ENCODE peak calls at places on chromosomes 7 and 10, in five cellular contexts. One of them, this sample, is unnamed.

GRCh38 chr7:37354661-37355131 is 94.0 kb downstream of the ELMO1 start:
- DNase-seq in H1: no peak
- DNase-seq in GM12878: no peak
- DNase-seq in K562: peak; percentile 33
- DNase-seq in HepG2: no peak
- DNase-seq in this sample: no peak

GRCh38 chr7:11193131-11193867 is 219.6 kb downstream of the PHF14 start:
- DNase-seq in H1: peak; percentile 58
- DNase-seq in GM12878: no peak
- DNase-seq in K562: no peak
- DNase-seq in HepG2: peak; percentile 13
- DNase-seq in this sample: no peak

GRCh38 chr7:38374507-38374906 is 101.1 kb upstream of the TARP start:
- DNase-seq in H1: peak; percentile 70
- DNase-seq in GM12878: no peak
- DNase-seq in K562: peak; percentile 55
- DNase-seq in HepG2: peak; percentile 11
- DNase-seq in this sample: no peak

GRCh38 chr7:54898659-54899340 is 120.0 kb upstream of the EGFR start:
- DNase-seq in H1: no peak
- DNase-seq in GM12878: no peak
- DNase-seq in K562: no peak
- DNase-seq in HepG2: no peak
- DNase-seq in this sample: no peak

GRCh38 chr10:101967119-101967518 is 88.9 kb downstream of the ARMH3 start:
- DNase-seq in H1: peak; percentile 11
- DNase-seq in GM12878: no peak
- DNase-seq in K562: no peak
- DNase-seq in HepG2: no peak
- DNase-seq in this sample: no peak

GRCh38 chr10:132645630-132646442 is 108.2 kb downstream of the INPP5A start:
- DNase-seq in H1: no peak
- DNase-seq in GM12878: no peak
- DNase-seq in K562: no peak
- DNase-seq in HepG2: no peak
- DNase-seq in this sample: no peak

GRCh38 chr7:2601907-2602735 is 29.7 kb upstream of the TTYH3 start:
- DNase-seq in H1: no peak
- DNase-seq in GM12878: no peak
- DNase-seq in K562: no peak
- DNase-seq in HepG2: no peak
- DNase-seq in this sample: no peak

GRCh38 chr10:24784923-24785322 is 61.2 kb upstream of the ARHGAP21 start:
- DNase-seq in H1: no peak
- DNase-seq in GM12878: no peak
- DNase-seq in K562: no peak
- DNase-seq in HepG2: no peak
- DNase-seq in this sample: no peak

GRCh38 chr10:118139321-118139720 is 92.6 kb upstream of the RAB11FIP2 start:
- DNase-seq in H1: no peak
- DNase-seq in GM12878: no peak
- DNase-seq in K562: no peak
- DNase-seq in HepG2: no peak
- DNase-seq in this sample: no peak

GRCh38 chr7:151694828-151695580 is 175.3 kb upstream of the RHEB start:
- DNase-seq in H1: no peak
- DNase-seq in GM12878: no peak
- DNase-seq in K562: no peak
- DNase-seq in HepG2: peak; percentile 40
- DNase-seq in this sample: no peak

GRCh38 chr10:130453721-130454542 is 317.7 kb downstream of the GLRX3 start:
- DNase-seq in H1: no peak
- DNase-seq in GM12878: no peak
- DNase-seq in K562: no peak
- DNase-seq in HepG2: no peak
- DNase-seq in this sample: no peak

GRCh38 chr10:62817120-62817762 is 1.1 kb upstream of the EGR2 start:
- DNase-seq in H1: peak; percentile 59
- DNase-seq in GM12878: no peak
- DNase-seq in K562: peak; percentile 81
- DNase-seq in HepG2: no peak
- DNase-seq in this sample: no peak

GRCh38 chr7:50119815-50120637 is 27.0 kb upstream of the ZPBP start:
- DNase-seq in H1: peak; percentile 53
- DNase-seq in GM12878: no peak
- DNase-seq in K562: peak; percentile 28
- DNase-seq in HepG2: peak; percentile 21
- DNase-seq in this sample: no peak

GRCh38 chr7:141702892-141703291 is 926 bp upstream of the DENND11 start:
- DNase-seq in H1: no peak
- DNase-seq in GM12878: no peak
- DNase-seq in K562: no peak
- DNase-seq in HepG2: no peak
- DNase-seq in this sample: no peak

GRCh38 chr7:139490130-139490529 is 6.7 kb upstream of the KLRG2 start:
- DNase-seq in H1: no peak
- DNase-seq in GM12878: no peak
- DNase-seq in K562: no peak
- DNase-seq in HepG2: no peak
- DNase-seq in this sample: no peak

GRCh38 chr10:29160110-29160669 is 128.7 kb upstream of the LYZL1 start:
- DNase-seq in H1: no peak
- DNase-seq in GM12878: no peak
- DNase-seq in K562: no peak
- DNase-seq in HepG2: peak; percentile 25
- DNase-seq in this sample: peak; percentile 77

GRCh38 chr7:142866361-142867096 is 11.7 kb downstream of the EPHB6 start:
- DNase-seq in H1: peak; percentile 82
- DNase-seq in GM12878: no peak
- DNase-seq in K562: peak; percentile 75
- DNase-seq in HepG2: peak; percentile 13
- DNase-seq in this sample: no peak

GRCh38 chr10:84152769-84153168 is 13.5 kb downstream of the GHITM start:
- DNase-seq in H1: no peak
- DNase-seq in GM12878: no peak
- DNase-seq in K562: no peak
- DNase-seq in HepG2: no peak
- DNase-seq in this sample: no peak

GRCh38 chr7:77209479-77210139 is 10.0 kb upstream of the FGL2 start:
- DNase-seq in H1: no peak
- DNase-seq in GM12878: no peak
- DNase-seq in K562: no peak
- DNase-seq in HepG2: no peak
- DNase-seq in this sample: no peak

GRCh38 chr10:50624866-50625491 is 1.2 kb upstream of the SGMS1 start:
- DNase-seq in H1: no peak
- DNase-seq in GM12878: no peak
- DNase-seq in K562: peak; percentile 93
- DNase-seq in HepG2: peak; percentile 81
- DNase-seq in this sample: peak; percentile 41

GRCh38 chr10:81018898-81019890 is 481.5 kb downstream of the SH2D4B start:
- DNase-seq in H1: no peak
- DNase-seq in GM12878: no peak
- DNase-seq in K562: peak; percentile 28
- DNase-seq in HepG2: peak; percentile 49
- DNase-seq in this sample: peak; percentile 31

GRCh38 chr10:82089327-82089726 is 214.3 kb downstream of the NRG3 start:
- DNase-seq in H1: no peak
- DNase-seq in GM12878: no peak
- DNase-seq in K562: no peak
- DNase-seq in HepG2: no peak
- DNase-seq in this sample: no peak

GRCh38 chr10:68684413-68684812 is 36.6 kb upstream of the CCAR1 start:
- DNase-seq in H1: no peak
- DNase-seq in GM12878: peak; percentile 0
- DNase-seq in K562: no peak
- DNase-seq in HepG2: no peak
- DNase-seq in this sample: no peak

GRCh38 chr10:17872191-17873091 is 63.3 kb downstream of the MRC1 start:
- DNase-seq in H1: no peak
- DNase-seq in GM12878: no peak
- DNase-seq in K562: no peak
- DNase-seq in HepG2: peak; percentile 1
- DNase-seq in this sample: peak; percentile 23

GRCh38 chr10:17865351-17865750 is 56.2 kb downstream of the MRC1 start:
- DNase-seq in H1: no peak
- DNase-seq in GM12878: no peak
- DNase-seq in K562: no peak
- DNase-seq in HepG2: no peak
- DNase-seq in this sample: no peak

GRCh38 chr10:17867056-17867455 is 57.9 kb downstream of the MRC1 start:
- DNase-seq in H1: no peak
- DNase-seq in GM12878: no peak
- DNase-seq in K562: no peak
- DNase-seq in HepG2: no peak
- DNase-seq in this sample: no peak

GRCh38 chr10:17873946-17874345 is 64.8 kb downstream of the MRC1 start:
- DNase-seq in H1: no peak
- DNase-seq in GM12878: no peak
- DNase-seq in K562: no peak
- DNase-seq in HepG2: no peak
- DNase-seq in this sample: no peak

GRCh38 chr10:17871036-17871435 is 61.9 kb downstream of the MRC1 start:
- DNase-seq in H1: no peak
- DNase-seq in GM12878: no peak
- DNase-seq in K562: no peak
- DNase-seq in HepG2: no peak
- DNase-seq in this sample: no peak
- TF ChIP-seq SRF in H1: no peak
- TF ChIP-seq SRF in GM12878: no peak
- TF ChIP-seq SRF in K562: no peak
- TF ChIP-seq SRF in HepG2: no peak
- TF ChIP-seq SRF in this sample: no peak

GRCh38 chr10:8037941-8038894 is 16.3 kb upstream of the GATA3 start:
- DNase-seq in H1: no peak
- DNase-seq in GM12878: no peak
- DNase-seq in K562: no peak
- DNase-seq in HepG2: no peak
- DNase-seq in this sample: no peak

GRCh38 chr10:8039323-8039922 is 15.1 kb upstream of the GATA3 start:
- DNase-seq in H1: no peak
- DNase-seq in GM12878: no peak
- DNase-seq in K562: no peak
- DNase-seq in HepG2: no peak
- DNase-seq in this sample: no peak

GRCh38 chr10:8035641-8036520 is 18.6 kb upstream of the GATA3 start:
- DNase-seq in H1: peak; percentile 54
- DNase-seq in GM12878: no peak
- DNase-seq in K562: no peak
- DNase-seq in HepG2: no peak
- DNase-seq in this sample: no peak

GRCh38 chr10:8036521-8037198 is 17.8 kb upstream of the GATA3 start:
- DNase-seq in H1: peak; percentile 51
- DNase-seq in GM12878: no peak
- DNase-seq in K562: no peak
- DNase-seq in HepG2: no peak
- DNase-seq in this sample: no peak

GRCh38 chr10:8037199-8037801 is 17.2 kb upstream of the GATA3 start:
- DNase-seq in H1: peak; percentile 52
- DNase-seq in GM12878: no peak
- DNase-seq in K562: no peak
- DNase-seq in HepG2: no peak
- DNase-seq in this sample: no peak
- TF ChIP-seq SRF in H1: no peak
- TF ChIP-seq SRF in GM12878: no peak
- TF ChIP-seq SRF in K562: no peak
- TF ChIP-seq SRF in HepG2: no peak
- TF ChIP-seq SRF in this sample: no peak

GRCh38 chr7:117907058-117907633 is 33.9 kb upstream of the CTTNBP2 start:
- DNase-seq in H1: no peak
- DNase-seq in GM12878: no peak
- DNase-seq in K562: no peak
- DNase-seq in HepG2: no peak
- DNase-seq in this sample: no peak
- TF ChIP-seq SRF in H1: no peak
- TF ChIP-seq SRF in GM12878: no peak
- TF ChIP-seq SRF in K562: no peak
- TF ChIP-seq SRF in HepG2: no peak
- TF ChIP-seq SRF in this sample: no peak

GRCh38 chr10:6580279-6581029 is 378 bp upstream of the PRKCQ start:
- DNase-seq in H1: peak; percentile 92
- DNase-seq in GM12878: no peak
- DNase-seq in K562: peak; percentile 92
- DNase-seq in HepG2: peak; percentile 53
- DNase-seq in this sample: peak; percentile 22
- TF ChIP-seq SRF in H1: no peak
- TF ChIP-seq SRF in GM12878: no peak
- TF ChIP-seq SRF in K562: no peak
- TF ChIP-seq SRF in HepG2: no peak
- TF ChIP-seq SRF in this sample: no peak

DNA sequence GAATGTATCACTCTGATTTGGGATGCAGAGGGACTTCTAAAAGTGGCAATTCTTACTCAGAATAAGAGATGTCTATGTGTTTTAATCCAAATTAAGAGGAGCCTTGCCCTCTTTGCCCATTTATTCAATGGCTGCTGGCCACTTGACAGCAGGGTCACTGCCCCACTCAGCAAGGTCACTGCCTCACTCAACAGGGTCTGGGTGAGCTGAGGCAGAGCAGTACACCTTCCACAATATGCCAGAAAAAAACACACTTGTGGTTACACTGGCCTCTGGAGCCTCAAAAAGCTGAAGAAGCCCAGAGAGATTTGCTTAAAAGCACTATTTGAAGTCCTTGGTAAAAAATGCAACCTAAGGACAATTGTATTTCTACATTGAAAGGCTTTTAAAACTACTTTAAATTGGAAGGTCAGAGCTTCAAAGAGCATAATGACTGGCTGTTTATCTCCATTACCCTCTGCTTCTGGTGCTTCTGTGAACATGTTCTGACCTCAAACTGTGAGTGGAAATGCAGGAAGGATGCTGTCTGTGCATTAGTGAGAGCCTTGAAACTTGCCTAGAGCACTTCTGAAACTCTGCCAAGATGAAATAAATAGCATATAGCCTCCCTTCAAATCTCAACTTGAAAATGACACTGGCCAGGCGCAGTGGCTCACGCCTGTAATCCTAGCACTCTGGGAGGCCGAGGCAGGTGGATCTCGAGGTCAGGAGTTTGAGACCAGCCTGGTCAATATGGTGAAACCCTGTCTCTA is 35.1 kb upstream of the WIPF3 start:
- DNase-seq in H1: no peak
- DNase-seq in GM12878: no peak
- DNase-seq in K562: no peak
- DNase-seq in HepG2: no peak
- DNase-seq in this sample: no peak
- TF ChIP-seq SRF in H1: no peak
- TF ChIP-seq SRF in GM12878: no peak
- TF ChIP-seq SRF in K562: no peak
- TF ChIP-seq SRF in HepG2: no peak
- TF ChIP-seq SRF in this sample: no peak